ENCODE peak calls at places on chromosomes 6 and 20, in seven cellular contexts. D is CD4-positive, alpha-beta T cell; U is fibroblast of lung; Y is breast epithelium; S is mesothelial cell of epicardium; R is osteocyte; Q is DND-41. F is an unnamed sample.

GRCh38 chr6:42251911-42252637 is 34.4 kb upstream of the MRPS10 start:
- DNase-seq in S (no peak), U (peak), Q (no peak), Y (no peak), D (no peak), R (no peak), F (peak)

GRCh38 chr6:81759782-81760181 is 7.3 kb upstream of the TENT5A start:
- DNase-seq in R (no peak), U (peak), Q (no peak), Y (no peak), D (no peak), S (no peak), F (no peak)

GRCh38 chr20:11003341-11003740 is 329.5 kb upstream of the JAG1 start:
- DNase-seq in Q (no peak), Y (no peak), U (no peak), D (no peak), R (no peak), S (no peak), F (no peak)

GRCh38 chr6:25010917-25011625 is 75.3 kb upstream of the RIPOR2 start:
- DNase-seq in D (no peak), R (no peak), Q (no peak), U (peak), Y (no peak), S (no peak), F (no peak)

GRCh38 chr6:166849762-166850181 is 106.6 kb downstream of the RNASET2 start:
- DNase-seq in Q (no peak), S (no peak), R (no peak), D (no peak), Y (no peak), U (no peak), F (no peak)

GRCh38 chr6:149482542-149483261 is 2.1 kb downstream of the ZC3H12D start:
- DNase-seq in U (no peak), D (no peak), S (no peak), Q (no peak), Y (no peak), R (peak), F (no peak)

GRCh38 chr6:93721386-93722048 is 302.2 kb upstream of the EPHA7 start:
- DNase-seq in U (peak), D (no peak), Y (no peak), S (no peak), R (no peak), Q (no peak), F (no peak)

GRCh38 chr20:38870733-38871559 is 55.3 kb upstream of the FAM83D start:
- DNase-seq in Q (no peak), D (no peak), Y (no peak), R (no peak), S (no peak), U (no peak), F (no peak)

GRCh38 chr6:154297210-154297609 is 59.4 kb downstream of the IPCEF1 start:
- DNase-seq in D (no peak), Q (no peak), U (no peak), S (no peak), Y (no peak), R (no peak), F (no peak)

GRCh38 chr20:51763965-51764602 is 4.1 kb downstream of the ATP9A start:
- DNase-seq in D (no peak), U (peak), S (no peak), Q (no peak), Y (no peak), R (no peak), F (no peak)

GRCh38 chr6:34523441-34524206 is 32.5 kb downstream of the SPDEF start:
- DNase-seq in U (no peak), R (no peak), S (no peak), D (no peak), Q (no peak), Y (no peak), F (no peak)

GRCh38 chr20:49230021-49230420 is 10.8 kb downstream of the DDX27 start:
- DNase-seq in U (no peak), R (no peak), Y (no peak), Q (no peak), D (no peak), S (no peak), F (no peak)
- TF ChIP-seq CTCF in U (no peak), R (no peak), Y (no peak), Q (no peak), D (no peak), S (no peak), F (no peak)

DNA sequence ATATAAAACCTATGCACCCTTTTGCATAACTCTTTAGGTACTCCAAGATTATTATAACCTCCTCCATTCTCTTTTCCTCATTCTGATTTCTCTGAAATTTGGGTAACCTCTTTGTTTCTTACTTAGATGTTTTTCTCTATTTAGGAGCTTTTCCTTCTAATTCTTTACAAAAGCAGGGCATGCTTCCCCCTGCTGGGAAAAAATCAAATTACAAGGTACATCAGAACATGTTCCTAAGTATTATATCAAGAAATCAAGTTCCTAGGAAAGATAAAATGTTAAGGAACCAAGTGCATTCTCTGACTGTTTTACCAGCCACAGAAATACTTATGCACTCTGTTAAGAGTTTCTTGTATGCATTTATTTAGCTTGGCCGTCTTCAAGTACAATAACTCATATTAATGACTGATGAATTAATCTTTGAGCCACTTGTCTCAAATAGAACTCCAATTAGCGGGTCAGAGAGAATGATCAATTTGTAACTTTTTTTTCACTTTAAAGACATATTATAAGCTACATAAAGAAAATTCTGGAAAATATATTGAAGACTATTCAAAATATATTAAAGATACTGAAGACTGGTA is 2.1 kb downstream of the KHDRBS2 start:
- DNase-seq in U (peak), D (no peak), R (no peak), Y (no peak), S (no peak), Q (no peak), F (no peak)
- TF ChIP-seq CTCF in U (no peak), D (no peak), R (peak), Y (no peak), S (peak), Q (peak), F (peak)

GRCh38 chr6:138285800-138286199 is 67.5 kb upstream of the PBOV1 start:
- DNase-seq in R (no peak), D (no peak), U (no peak), Y (no peak), Q (no peak), S (no peak), F (no peak)
- TF ChIP-seq CTCF in R (no peak), D (no peak), U (no peak), Y (no peak), Q (no peak), S (no peak), F (no peak)

GRCh38 chr6:142155895-142156757 is 9.1 kb downstream of the VTA1 start:
- DNase-seq in U (peak), S (no peak), D (no peak), R (no peak), Y (no peak), Q (no peak), F (no peak)
- TF ChIP-seq CTCF in U (peak), S (peak), D (peak), R (peak), Y (no peak), Q (peak), F (peak)

DNA sequence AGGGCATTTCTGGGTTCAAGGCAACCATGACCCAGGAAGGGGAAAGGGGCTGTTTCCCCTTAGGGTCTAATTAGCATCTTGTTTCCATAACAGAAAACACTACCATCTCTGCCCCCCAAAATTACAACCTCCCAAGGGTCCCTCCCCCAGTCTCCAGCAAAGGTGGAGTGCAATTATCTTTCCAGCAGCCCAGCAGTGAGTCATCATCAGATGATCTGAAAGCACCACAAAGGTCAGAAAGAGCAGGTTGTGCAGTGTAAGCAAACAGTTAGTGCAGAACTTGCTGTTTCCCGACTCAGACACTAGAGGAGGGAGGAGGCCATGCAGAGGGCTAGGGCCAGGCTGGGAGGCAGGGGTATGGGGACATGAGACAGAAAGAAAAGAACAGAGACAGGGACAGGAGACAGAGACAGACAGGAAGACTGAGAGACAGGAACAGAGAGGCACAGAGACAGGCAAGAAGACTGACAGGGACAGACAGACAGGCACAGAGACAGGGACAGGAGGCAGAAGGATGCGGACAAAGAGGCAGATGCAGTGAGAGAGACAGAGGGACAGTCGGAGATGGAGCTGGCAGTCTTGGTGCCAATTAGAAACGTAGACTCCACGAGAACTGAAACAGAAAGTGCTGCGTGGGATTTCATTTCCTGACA is 62.5 kb downstream of the PYGB start:
- DNase-seq in U (peak), D (peak), S (no peak), Y (no peak), R (no peak), Q (peak), F (peak)
- TF ChIP-seq CTCF in U (peak), D (no peak), S (no peak), Y (no peak), R (peak), Q (peak), F (peak)

DNA sequence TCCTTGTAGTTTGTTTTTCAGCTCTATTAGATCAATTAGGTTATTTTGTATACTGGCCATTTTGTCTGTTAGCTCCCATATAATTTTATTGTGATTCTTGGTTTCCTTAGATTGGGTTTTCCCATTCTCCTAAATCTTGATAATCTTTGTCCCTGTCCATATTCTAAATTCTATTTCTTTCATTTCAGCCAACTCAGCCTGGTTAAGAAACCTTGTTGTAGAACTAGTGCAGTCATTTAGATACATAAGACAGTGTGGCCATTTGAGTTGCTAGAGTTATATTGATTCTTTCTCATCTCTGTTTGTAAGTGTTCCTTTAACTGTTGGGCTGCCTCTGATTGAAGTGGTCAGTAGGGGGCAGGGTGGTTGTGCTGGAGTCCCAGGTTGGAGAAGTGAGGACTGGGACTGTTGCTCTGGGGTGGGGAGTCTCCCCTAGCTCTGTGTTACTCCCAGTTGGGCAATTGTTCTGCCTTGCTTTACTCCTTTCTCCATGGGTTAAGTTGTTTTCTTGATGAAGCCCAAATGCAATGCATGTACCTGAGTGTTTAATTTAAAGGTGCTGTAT is 98.8 kb upstream of the NRN1 start:
- DNase-seq in U (no peak), Y (no peak), S (no peak), R (no peak), Q (no peak), D (no peak), F (no peak)
- TF ChIP-seq CTCF in U (no peak), Y (no peak), S (no peak), R (peak), Q (peak), D (no peak), F (no peak)

GRCh38 chr20:9093203-9093962 is 24.5 kb downstream of the PLCB4 start:
- DNase-seq in S (no peak), D (no peak), U (peak), Y (no peak), R (no peak), Q (no peak), F (no peak)
- TF ChIP-seq CTCF in S (no peak), D (no peak), U (no peak), Y (no peak), R (no peak), Q (no peak), F (no peak)

GRCh38 chr6:74420221-74420620 is 724.2 kb downstream of the CD109 start:
- DNase-seq in U (no peak), Y (no peak), R (no peak), S (no peak), D (no peak), Q (no peak), F (no peak)
- TF ChIP-seq CTCF in U (no peak), Y (no peak), R (no peak), S (no peak), D (no peak), Q (no peak), F (no peak)

GRCh38 chr6:119483936-119484335 is 134.4 kb upstream of the MAN1A1 start:
- DNase-seq in R (no peak), Y (no peak), D (no peak), S (no peak), Q (no peak), U (peak), F (no peak)

GRCh38 chr6:119481098-119481497 is 131.5 kb upstream of the MAN1A1 start:
- DNase-seq in Y (no peak), S (no peak), R (no peak), D (no peak), Q (no peak), U (no peak), F (no peak)

GRCh38 chr6:119479860-119480655 is 130.5 kb upstream of the MAN1A1 start:
- DNase-seq in D (no peak), S (no peak), Y (no peak), Q (no peak), U (peak), R (no peak), F (no peak)

GRCh38 chr6:119482850-119483285 is 133.3 kb upstream of the MAN1A1 start:
- DNase-seq in Q (no peak), U (no peak), R (no peak), S (no peak), Y (no peak), D (no peak), F (no peak)

GRCh38 chr6:119481981-119482380 is 132.4 kb upstream of the MAN1A1 start:
- DNase-seq in Q (no peak), U (no peak), D (no peak), Y (no peak), S (no peak), R (no peak), F (no peak)
- TF ChIP-seq CTCF in Q (no peak), U (no peak), D (no peak), Y (no peak), S (no peak), R (no peak), F (no peak)

GRCh38 chr6:27752038-27752885 is 159.9 kb downstream of the OR2B2 start:
- DNase-seq in R (no peak), Y (no peak), Q (peak), S (no peak), U (peak), D (peak), F (peak)
- TF ChIP-seq CTCF in R (peak), Y (peak), Q (peak), S (peak), U (peak), D (peak), F (peak)